ENCODE peak calls at places on chromosomes 16 and 17, in ten cellular contexts. One of them, this sample, is unnamed.

GRCh38 chr17:22272363-22273146 is 580.2 kb downstream of the KCNJ18 start:
- DNase-seq in EL: no peak
- DNase-seq in HT1080: no peak
- DNase-seq in T-helper 9 cell: no peak
- DNase-seq in neuronal stem cell: no peak
- DNase-seq in aorta: peak; percentile 40
- DNase-seq in IMR-90: no peak
- DNase-seq in activated CD8-positive, alpha-beta memory T cell treated with anti-CD3 and anti-CD28 coated beads, Interleukin-2, amount 50 U/mL, for 48 hours: no peak
- DNase-seq in ELR: no peak
- DNase-seq in HEK293T: no peak
- DNase-seq in this sample: no peak

GRCh38 chr16:27238016-27238587 is 30.5 kb downstream of the NSMCE1 start:
- DNase-seq in EL: no peak
- DNase-seq in HT1080: no peak
- DNase-seq in T-helper 9 cell: no peak
- DNase-seq in neuronal stem cell: no peak
- DNase-seq in aorta: no peak
- DNase-seq in IMR-90: no peak
- DNase-seq in activated CD8-positive, alpha-beta memory T cell treated with anti-CD3 and anti-CD28 coated beads, Interleukin-2, amount 50 U/mL, for 48 hours: peak; percentile 79
- DNase-seq in ELR: no peak
- DNase-seq in HEK293T: no peak
- DNase-seq in this sample: no peak

GRCh38 chr16:645852-646678 is 3.1 kb upstream of the WDR90 start:
- DNase-seq in EL: no peak
- DNase-seq in HT1080: no peak
- DNase-seq in T-helper 9 cell: no peak
- DNase-seq in neuronal stem cell: no peak
- DNase-seq in aorta: no peak
- DNase-seq in IMR-90: no peak
- DNase-seq in activated CD8-positive, alpha-beta memory T cell treated with anti-CD3 and anti-CD28 coated beads, Interleukin-2, amount 50 U/mL, for 48 hours: no peak
- DNase-seq in ELR: no peak
- DNase-seq in HEK293T: no peak
- DNase-seq in this sample: no peak

GRCh38 chr16:79994413-79994812 is 393.9 kb upstream of the MAF start:
- DNase-seq in EL: no peak
- DNase-seq in HT1080: no peak
- DNase-seq in T-helper 9 cell: no peak
- DNase-seq in neuronal stem cell: no peak
- DNase-seq in aorta: no peak
- DNase-seq in IMR-90: no peak
- DNase-seq in activated CD8-positive, alpha-beta memory T cell treated with anti-CD3 and anti-CD28 coated beads, Interleukin-2, amount 50 U/mL, for 48 hours: no peak
- DNase-seq in ELR: no peak
- DNase-seq in HEK293T: no peak
- DNase-seq in this sample: no peak

GRCh38 chr17:74737299-74738050 is 419 bp downstream of the RAB37 start:
- DNase-seq in EL: peak; percentile 35
- DNase-seq in HT1080: no peak
- DNase-seq in T-helper 9 cell: peak; percentile 40
- DNase-seq in neuronal stem cell: no peak
- DNase-seq in aorta: no peak
- DNase-seq in IMR-90: no peak
- DNase-seq in activated CD8-positive, alpha-beta memory T cell treated with anti-CD3 and anti-CD28 coated beads, Interleukin-2, amount 50 U/mL, for 48 hours: peak; percentile 77
- DNase-seq in ELR: peak; percentile 50
- DNase-seq in HEK293T: peak; percentile 52
- DNase-seq in this sample: peak; percentile 82

GRCh38 chr17:8109669-8110455 is 8.5 kb downstream of the ALOXE3 start:
- DNase-seq in EL: peak; percentile 27
- DNase-seq in HT1080: no peak
- DNase-seq in T-helper 9 cell: peak; percentile 84
- DNase-seq in neuronal stem cell: peak; percentile 44
- DNase-seq in aorta: peak; percentile 86
- DNase-seq in IMR-90: no peak
- DNase-seq in activated CD8-positive, alpha-beta memory T cell treated with anti-CD3 and anti-CD28 coated beads, Interleukin-2, amount 50 U/mL, for 48 hours: peak; percentile 90
- DNase-seq in ELR: peak; percentile 40
- DNase-seq in HEK293T: peak; percentile 79
- DNase-seq in this sample: peak; percentile 88

GRCh38 chr17:31309525-31309924 is 4.3 kb downstream of the EVI2B start:
- DNase-seq in EL: no peak
- DNase-seq in HT1080: no peak
- DNase-seq in T-helper 9 cell: no peak
- DNase-seq in neuronal stem cell: no peak
- DNase-seq in aorta: no peak
- DNase-seq in IMR-90: no peak
- DNase-seq in activated CD8-positive, alpha-beta memory T cell treated with anti-CD3 and anti-CD28 coated beads, Interleukin-2, amount 50 U/mL, for 48 hours: no peak
- DNase-seq in ELR: no peak
- DNase-seq in HEK293T: no peak
- DNase-seq in this sample: no peak

GRCh38 chr16:48498761-48499600 is 111.0 kb downstream of the N4BP1 start:
- DNase-seq in EL: peak; percentile 56
- DNase-seq in HT1080: no peak
- DNase-seq in T-helper 9 cell: no peak
- DNase-seq in neuronal stem cell: no peak
- DNase-seq in aorta: peak; percentile 56
- DNase-seq in IMR-90: peak; percentile 76
- DNase-seq in activated CD8-positive, alpha-beta memory T cell treated with anti-CD3 and anti-CD28 coated beads, Interleukin-2, amount 50 U/mL, for 48 hours: no peak
- DNase-seq in ELR: no peak
- DNase-seq in HEK293T: no peak
- DNase-seq in this sample: no peak

GRCh38 chr16:23979426-23979825 is 143.6 kb downstream of the PRKCB start:
- DNase-seq in EL: no peak
- DNase-seq in HT1080: no peak
- DNase-seq in T-helper 9 cell: no peak
- DNase-seq in neuronal stem cell: no peak
- DNase-seq in aorta: no peak
- DNase-seq in IMR-90: no peak
- DNase-seq in activated CD8-positive, alpha-beta memory T cell treated with anti-CD3 and anti-CD28 coated beads, Interleukin-2, amount 50 U/mL, for 48 hours: no peak
- DNase-seq in ELR: no peak
- DNase-seq in HEK293T: no peak
- DNase-seq in this sample: no peak

GRCh38 chr17:73798111-73798748 is 154.0 kb upstream of the SDK2 start:
- DNase-seq in EL: peak; percentile 29
- DNase-seq in HT1080: peak; percentile 84
- DNase-seq in T-helper 9 cell: no peak
- DNase-seq in neuronal stem cell: no peak
- DNase-seq in aorta: no peak
- DNase-seq in IMR-90: peak; percentile 45
- DNase-seq in activated CD8-positive, alpha-beta memory T cell treated with anti-CD3 and anti-CD28 coated beads, Interleukin-2, amount 50 U/mL, for 48 hours: no peak
- DNase-seq in ELR: peak; percentile 55
- DNase-seq in HEK293T: no peak
- DNase-seq in this sample: no peak

GRCh38 chr17:18005496-18005895 is 32.8 kb downstream of the DRC3 start:
- DNase-seq in EL: no peak
- DNase-seq in HT1080: no peak
- DNase-seq in T-helper 9 cell: no peak
- DNase-seq in neuronal stem cell: no peak
- DNase-seq in aorta: no peak
- DNase-seq in IMR-90: no peak
- DNase-seq in activated CD8-positive, alpha-beta memory T cell treated with anti-CD3 and anti-CD28 coated beads, Interleukin-2, amount 50 U/mL, for 48 hours: no peak
- DNase-seq in ELR: no peak
- DNase-seq in HEK293T: no peak
- DNase-seq in this sample: no peak

GRCh38 chr17:36001862-36002603 is 680 bp upstream of the CCL15 start:
- DNase-seq in EL: no peak
- DNase-seq in HT1080: no peak
- DNase-seq in T-helper 9 cell: no peak
- DNase-seq in neuronal stem cell: no peak
- DNase-seq in aorta: no peak
- DNase-seq in IMR-90: no peak
- DNase-seq in activated CD8-positive, alpha-beta memory T cell treated with anti-CD3 and anti-CD28 coated beads, Interleukin-2, amount 50 U/mL, for 48 hours: no peak
- DNase-seq in ELR: no peak
- DNase-seq in HEK293T: no peak
- DNase-seq in this sample: no peak

GRCh38 chr17:64216385-64217248 is 46.4 kb downstream of the TEX2 start:
- DNase-seq in EL: peak; percentile 70
- DNase-seq in HT1080: no peak
- DNase-seq in T-helper 9 cell: no peak
- DNase-seq in neuronal stem cell: no peak
- DNase-seq in aorta: no peak
- DNase-seq in IMR-90: peak; percentile 32
- DNase-seq in activated CD8-positive, alpha-beta memory T cell treated with anti-CD3 and anti-CD28 coated beads, Interleukin-2, amount 50 U/mL, for 48 hours: no peak
- DNase-seq in ELR: peak; percentile 15
- DNase-seq in HEK293T: no peak
- DNase-seq in this sample: peak; percentile 58

GRCh38 chr16:72989203-72989991 is 58.5 kb downstream of the ZFHX3 start:
- DNase-seq in EL: peak; percentile 87
- DNase-seq in HT1080: peak; percentile 96
- DNase-seq in T-helper 9 cell: no peak
- DNase-seq in neuronal stem cell: no peak
- DNase-seq in aorta: no peak
- DNase-seq in IMR-90: peak; percentile 93
- DNase-seq in activated CD8-positive, alpha-beta memory T cell treated with anti-CD3 and anti-CD28 coated beads, Interleukin-2, amount 50 U/mL, for 48 hours: no peak
- DNase-seq in ELR: peak; percentile 94
- DNase-seq in HEK293T: no peak
- DNase-seq in this sample: no peak

GRCh38 chr17:8896087-8896486 is 28.6 kb upstream of the PIK3R6 start:
- DNase-seq in EL: no peak
- DNase-seq in HT1080: no peak
- DNase-seq in T-helper 9 cell: no peak
- DNase-seq in neuronal stem cell: no peak
- DNase-seq in aorta: no peak
- DNase-seq in IMR-90: no peak
- DNase-seq in activated CD8-positive, alpha-beta memory T cell treated with anti-CD3 and anti-CD28 coated beads, Interleukin-2, amount 50 U/mL, for 48 hours: peak; percentile 38
- DNase-seq in ELR: no peak
- DNase-seq in HEK293T: no peak
- DNase-seq in this sample: peak; percentile 34

GRCh38 chr17:81392909-81393654 is 2.2 kb upstream of the BAHCC1 start:
- DNase-seq in EL: no peak
- DNase-seq in HT1080: no peak
- DNase-seq in T-helper 9 cell: no peak
- DNase-seq in neuronal stem cell: no peak
- DNase-seq in aorta: no peak
- DNase-seq in IMR-90: no peak
- DNase-seq in activated CD8-positive, alpha-beta memory T cell treated with anti-CD3 and anti-CD28 coated beads, Interleukin-2, amount 50 U/mL, for 48 hours: no peak
- DNase-seq in ELR: peak; percentile 53
- DNase-seq in HEK293T: no peak
- DNase-seq in this sample: peak; percentile 86

GRCh38 chr17:46026045-46026814 is 27.2 kb downstream of the STH start:
- DNase-seq in EL: no peak
- DNase-seq in HT1080: no peak
- DNase-seq in T-helper 9 cell: no peak
- DNase-seq in neuronal stem cell: no peak
- DNase-seq in aorta: no peak
- DNase-seq in IMR-90: no peak
- DNase-seq in activated CD8-positive, alpha-beta memory T cell treated with anti-CD3 and anti-CD28 coated beads, Interleukin-2, amount 50 U/mL, for 48 hours: no peak
- DNase-seq in ELR: no peak
- DNase-seq in HEK293T: no peak
- DNase-seq in this sample: no peak

GRCh38 chr16:4117250-4117578 is 972 bp upstream of the ADCY9 start:
- DNase-seq in EL: no peak
- DNase-seq in HT1080: no peak
- DNase-seq in T-helper 9 cell: no peak
- DNase-seq in neuronal stem cell: no peak
- DNase-seq in aorta: no peak
- DNase-seq in IMR-90: no peak
- DNase-seq in activated CD8-positive, alpha-beta memory T cell treated with anti-CD3 and anti-CD28 coated beads, Interleukin-2, amount 50 U/mL, for 48 hours: no peak
- DNase-seq in ELR: no peak
- DNase-seq in HEK293T: no peak
- DNase-seq in this sample: no peak

GRCh38 chr16:89257281-89257731 is 39.8 kb downstream of the ZNF778 start:
- DNase-seq in EL: peak; percentile 24
- DNase-seq in HT1080: no peak
- DNase-seq in T-helper 9 cell: no peak
- DNase-seq in neuronal stem cell: no peak
- DNase-seq in aorta: peak; percentile 73
- DNase-seq in IMR-90: no peak
- DNase-seq in activated CD8-positive, alpha-beta memory T cell treated with anti-CD3 and anti-CD28 coated beads, Interleukin-2, amount 50 U/mL, for 48 hours: peak; percentile 64
- DNase-seq in ELR: peak; percentile 27
- DNase-seq in HEK293T: no peak
- DNase-seq in this sample: peak; percentile 54

GRCh38 chr17:47720196-47720595 is 12.8 kb upstream of the TBX21 start:
- DNase-seq in EL: no peak
- DNase-seq in HT1080: no peak
- DNase-seq in T-helper 9 cell: no peak
- DNase-seq in neuronal stem cell: no peak
- DNase-seq in aorta: no peak
- DNase-seq in IMR-90: no peak
- DNase-seq in activated CD8-positive, alpha-beta memory T cell treated with anti-CD3 and anti-CD28 coated beads, Interleukin-2, amount 50 U/mL, for 48 hours: no peak
- DNase-seq in ELR: no peak
- DNase-seq in HEK293T: no peak
- DNase-seq in this sample: no peak

GRCh38 chr17:50659220-50659619 is 24.5 kb downstream of the ABCC3 start:
- DNase-seq in EL: no peak
- DNase-seq in HT1080: no peak
- DNase-seq in T-helper 9 cell: no peak
- DNase-seq in neuronal stem cell: no peak
- DNase-seq in aorta: peak; percentile 22
- DNase-seq in IMR-90: no peak
- DNase-seq in activated CD8-positive, alpha-beta memory T cell treated with anti-CD3 and anti-CD28 coated beads, Interleukin-2, amount 50 U/mL, for 48 hours: no peak
- DNase-seq in ELR: no peak
- DNase-seq in HEK293T: no peak
- DNase-seq in this sample: no peak

GRCh38 chr16:84741351-84741791 is 41.6 kb downstream of the USP10 start:
- DNase-seq in EL: peak; percentile 63
- DNase-seq in HT1080: peak; percentile 70
- DNase-seq in T-helper 9 cell: no peak
- DNase-seq in neuronal stem cell: no peak
- DNase-seq in aorta: no peak
- DNase-seq in IMR-90: peak; percentile 69
- DNase-seq in activated CD8-positive, alpha-beta memory T cell treated with anti-CD3 and anti-CD28 coated beads, Interleukin-2, amount 50 U/mL, for 48 hours: no peak
- DNase-seq in ELR: peak; percentile 72
- DNase-seq in HEK293T: no peak
- DNase-seq in this sample: no peak

GRCh38 chr17:19647697-19648474 is 665 bp upstream of the ALDH3A2 start:
- DNase-seq in EL: peak; percentile 82
- DNase-seq in HT1080: peak; percentile 65
- DNase-seq in T-helper 9 cell: peak; percentile 16
- DNase-seq in neuronal stem cell: peak; percentile 30
- DNase-seq in aorta: peak; percentile 90
- DNase-seq in IMR-90: peak; percentile 54
- DNase-seq in activated CD8-positive, alpha-beta memory T cell treated with anti-CD3 and anti-CD28 coated beads, Interleukin-2, amount 50 U/mL, for 48 hours: peak; percentile 76
- DNase-seq in ELR: peak; percentile 85
- DNase-seq in HEK293T: peak; percentile 56
- DNase-seq in this sample: peak; percentile 84

GRCh38 chr17:26774291-26775218 is 519.4 kb upstream of the WSB1 start:
- DNase-seq in EL: no peak
- DNase-seq in HT1080: no peak
- DNase-seq in T-helper 9 cell: no peak
- DNase-seq in neuronal stem cell: no peak
- DNase-seq in aorta: peak; percentile 66
- DNase-seq in IMR-90: no peak
- DNase-seq in activated CD8-positive, alpha-beta memory T cell treated with anti-CD3 and anti-CD28 coated beads, Interleukin-2, amount 50 U/mL, for 48 hours: no peak
- DNase-seq in ELR: no peak
- DNase-seq in HEK293T: no peak
- DNase-seq in this sample: no peak

GRCh38 chr16:68993885-68994284 is 111.6 kb upstream of the HAS3 start:
- DNase-seq in EL: peak; percentile 82
- DNase-seq in HT1080: peak; percentile 76
- DNase-seq in T-helper 9 cell: no peak
- DNase-seq in neuronal stem cell: no peak
- DNase-seq in aorta: no peak
- DNase-seq in IMR-90: peak; percentile 97
- DNase-seq in activated CD8-positive, alpha-beta memory T cell treated with anti-CD3 and anti-CD28 coated beads, Interleukin-2, amount 50 U/mL, for 48 hours: no peak
- DNase-seq in ELR: peak; percentile 92
- DNase-seq in HEK293T: no peak
- DNase-seq in this sample: no peak

This sample was measured in ecto neural progenitor cell.